ENCODE peak calls at places on chromosomes 5 and 9, in five cellular contexts. E, W, O, B and H are unnamed samples.

GRCh38 chr5:157714480-157714879 is 16.7 kb upstream of the THG1L start:
- DNase-seq in E (no peak), W (no peak), O (no peak), B (no peak), H (no peak)

GRCh38 chr9:93186151-93186715 is 2.3 kb downstream of the WNK2 start:
- DNase-seq in E (no peak), W (peak; percentile 42), O (no peak), B (no peak), H (no peak)

GRCh38 chr5:9653061-9653460 is 22.9 kb upstream of the TAS2R1 start:
- DNase-seq in E (no peak), W (no peak), O (no peak), B (no peak), H (no peak)

GRCh38 chr5:96807099-96807654 is 568 bp downstream of the ERAP1 start:
- DNase-seq in E (peak; percentile 87), W (peak; percentile 85), O (peak; percentile 95), B (peak; percentile 93), H (peak; percentile 79)

GRCh38 chr5:67319935-67320725 is 123.5 kb upstream of the CD180 start:
- DNase-seq in E (no peak), W (no peak), O (no peak), B (no peak), H (no peak)

GRCh38 chr9:112484607-112485006 is 2.0 kb upstream of the KIAA1958 start:
- DNase-seq in E (no peak), W (no peak), O (no peak), B (no peak), H (no peak)

GRCh38 chr5:54693936-54694510 is 176.5 kb downstream of the SNX18 start:
- DNase-seq in E (no peak), W (no peak), O (no peak), B (no peak), H (no peak)

GRCh38 chr5:54632131-54632551 is 114.6 kb downstream of the SNX18 start:
- DNase-seq in E (peak; percentile 46), W (no peak), O (no peak), B (no peak), H (no peak)

GRCh38 chr5:147203208-147203607 is 31.6 kb upstream of the STK32A start:
- DNase-seq in E (no peak), W (no peak), O (no peak), B (no peak), H (no peak)

GRCh38 chr5:147208134-147208533 is 26.7 kb upstream of the STK32A start:
- DNase-seq in E (no peak), W (no peak), O (no peak), B (no peak), H (no peak)

GRCh38 chr5:147200001-147200400 is 34.8 kb upstream of the STK32A start:
- DNase-seq in E (no peak), W (no peak), O (no peak), B (no peak), H (no peak)

DNA sequence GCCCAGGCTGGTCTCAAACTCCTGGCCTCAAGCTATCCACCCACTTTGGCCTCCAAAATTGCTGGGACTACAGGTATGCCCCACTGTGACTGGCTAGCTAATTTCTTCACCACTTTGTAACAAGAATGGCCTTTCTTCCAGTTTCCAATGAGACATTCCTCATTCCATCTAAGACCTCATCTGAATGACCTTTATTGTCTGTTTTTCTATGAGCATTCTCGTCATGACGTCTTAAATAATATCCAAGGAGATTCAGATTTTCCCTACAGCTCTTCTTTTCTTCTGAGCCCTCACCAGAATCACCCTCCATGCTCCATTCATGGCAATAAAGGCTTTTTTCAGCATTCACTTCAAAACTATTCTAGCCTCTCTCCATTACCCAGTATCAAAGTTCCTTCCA is 30.2 kb upstream of the STK32A start:
- DNase-seq in E (no peak), W (no peak), O (no peak), B (no peak), H (no peak)
- TF ChIP-seq CTCF in E (no peak), W (no peak), O (no peak), B (no peak), H (no peak)

GRCh38 chr9:73129941-73130695 is 21.5 kb upstream of the ANXA1 start:
- DNase-seq in E (no peak), W (no peak), O (no peak), B (no peak), H (no peak)

GRCh38 chr9:73133921-73134407 is 17.7 kb upstream of the ANXA1 start:
- DNase-seq in E (no peak), W (no peak), O (no peak), B (no peak), H (no peak)

GRCh38 chr9:73132034-73132776 is 19.5 kb upstream of the ANXA1 start:
- DNase-seq in E (peak; percentile 66), W (peak; percentile 51), O (peak; percentile 93), B (peak; percentile 61), H (no peak)

GRCh38 chr9:73133042-73133651 is 18.5 kb upstream of the ANXA1 start:
- DNase-seq in E (no peak), W (no peak), O (no peak), B (no peak), H (no peak)

DNA sequence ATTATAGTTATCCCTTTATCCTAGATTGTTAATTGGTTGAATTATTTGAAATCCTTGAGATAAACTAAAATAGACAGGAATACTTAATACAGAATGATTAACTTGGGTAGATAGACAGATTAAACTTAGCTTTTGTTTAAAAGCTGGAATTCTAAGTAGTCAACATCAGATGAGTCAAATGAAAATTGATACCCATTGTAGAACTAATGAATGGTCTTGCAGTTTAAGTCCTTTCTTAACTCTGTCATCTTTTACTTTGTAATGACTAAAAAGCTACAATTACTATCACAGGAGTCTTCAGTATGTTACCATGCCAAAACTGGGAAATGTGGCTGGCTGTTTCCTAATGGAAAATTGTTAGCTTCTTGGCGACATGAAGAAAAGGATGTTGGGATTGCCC is 20.3 kb upstream of the ANXA1 start:
- DNase-seq in E (no peak), W (no peak), O (no peak), B (no peak), H (no peak)
- TF ChIP-seq CTCF in E (no peak), W (no peak), O (no peak), B (no peak), H (no peak)

GRCh38 chr9:28770226-28770625 is 1196.9 kb upstream of the C9orf72 start:
- DNase-seq in E (no peak), W (no peak), O (no peak), B (no peak), H (no peak)

GRCh38 chr9:28779240-28779639 is 1206.0 kb upstream of the C9orf72 start:
- DNase-seq in E (no peak), W (no peak), O (no peak), B (no peak), H (no peak)

GRCh38 chr9:28770827-28771226 is 1197.5 kb upstream of the C9orf72 start:
- DNase-seq in E (no peak), W (no peak), O (no peak), B (no peak), H (no peak)

GRCh38 chr9:28774433-28775029 is 1201.2 kb upstream of the C9orf72 start:
- DNase-seq in E (no peak), W (no peak), O (no peak), B (no peak), H (no peak)
- TF ChIP-seq CTCF in E (no peak), W (peak; percentile 45), O (no peak), B (no peak), H (peak; percentile 87)

GRCh38 chr5:60677831-60678664 is 21.9 kb downstream of the DEPDC1B start:
- DNase-seq in E (no peak), W (no peak), O (no peak), B (peak; percentile 79), H (no peak)
- TF ChIP-seq CTCF in E (no peak), W (peak; percentile 52), O (no peak), B (no peak), H (peak; percentile 76)

GRCh38 chr9:91676042-91676441 is 252.4 kb upstream of the NFIL3 start:
- DNase-seq in E (no peak), W (peak; percentile 23), O (no peak), B (no peak), H (no peak)
- TF ChIP-seq CTCF in E (no peak), W (no peak), O (no peak), B (no peak), H (no peak)

DNA sequence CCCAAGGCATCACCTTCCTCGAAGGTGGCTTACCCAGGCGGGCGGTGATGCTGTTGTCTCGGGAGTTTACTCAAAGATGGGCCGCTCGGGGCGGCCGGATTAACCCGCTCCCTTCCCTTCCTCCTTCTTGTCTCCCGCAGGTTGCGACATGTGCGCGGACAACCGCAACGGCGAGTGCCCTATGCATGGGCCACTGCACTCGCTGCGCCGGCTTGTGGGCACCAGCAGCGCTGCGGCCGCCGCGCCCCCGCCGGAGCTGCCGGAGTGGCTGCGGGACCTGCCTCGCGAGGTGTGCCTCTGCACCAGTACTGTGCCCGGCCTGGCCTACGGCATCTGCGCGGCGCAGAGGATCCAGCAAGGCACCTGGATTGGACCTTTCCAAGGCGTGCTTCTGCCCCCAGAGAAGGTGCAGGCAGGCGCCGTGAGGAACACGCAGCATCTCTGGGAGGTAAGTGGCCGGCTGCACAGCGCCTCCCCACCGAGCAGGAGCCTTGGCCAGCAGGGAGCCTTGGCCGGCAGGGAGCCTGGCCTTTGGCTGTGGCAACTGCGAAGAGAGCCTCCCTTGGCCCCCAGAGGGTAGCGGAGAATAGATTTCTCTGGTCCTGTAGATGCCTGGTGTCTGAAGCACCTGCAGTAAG is 10.6 kb downstream of the PRDM6 start:
- DNase-seq in E (peak; percentile 33), W (no peak), O (no peak), B (no peak), H (no peak)
- TF ChIP-seq CTCF in E (no peak), W (no peak), O (no peak), B (no peak), H (peak; percentile 56)